ENCODE peak calls at places on chromosomes 7 and 10, in six cellular contexts. Y is Panc1; Z is CD4-positive, alpha-beta memory T cell; G is heart right ventricle; E is neural progenitor cell; R is naive thymus-derived CD4-positive, alpha-beta T cell. D is an unnamed sample. For H3K4me1, the result is how much of the 10 kb centered on the place peaks cover.

GRCh38 chr10:88913157-88913556 is 33.1 kb downstream of the STAMBPL1 start:
- DNase-seq in G (no peak), E (no peak), Z (no peak), Y (no peak), R (no peak), D (no peak)

GRCh38 chr10:48550071-48550691 is 54.7 kb downstream of the ARHGAP22 start:
- DNase-seq in G (no peak), Z (no peak), E (no peak), Y (no peak), R (no peak), D (no peak)

GRCh38 chr7:157775560-157776332 is 438.9 kb downstream of the DNAJB6 start:
- DNase-seq in E (no peak), R (no peak), Z (no peak), Y (no peak), G (no peak), D (no peak)

GRCh38 chr10:133261726-133262325 is 14.8 kb downstream of the ADAM8 start:
- DNase-seq in Z (peak), Y (no peak), G (peak), E (peak), R (peak), D (peak)

GRCh38 chr10:3460420-3461128 is 288.0 kb upstream of the PITRM1 start:
- DNase-seq in Y (no peak), Z (no peak), G (no peak), E (no peak), R (no peak), D (no peak)

GRCh38 chr7:19690736-19691135 is 18.1 kb downstream of the POLR1F start:
- DNase-seq in Y (no peak), R (no peak), G (no peak), E (no peak), Z (no peak), D (no peak)

GRCh38 chr7:26538216-26538615 is 246.6 kb downstream of the SNX10 start:
- DNase-seq in Z (no peak), R (no peak), G (no peak), Y (no peak), E (no peak), D (no peak)

GRCh38 chr10:661891-662605 is 27.4 kb downstream of the DIP2C start:
- DNase-seq in R (no peak), G (no peak), E (peak), Z (no peak), Y (no peak), D (no peak)

GRCh38 chr10:70331486-70332268 is 47.9 kb upstream of the NPFFR1 start:
- DNase-seq in Y (peak), E (no peak), G (peak), Z (peak), R (no peak), D (no peak)

GRCh38 chr7:126495001-126495400 is 757.7 kb downstream of the GRM8 start:
- DNase-seq in Z (no peak), Y (no peak), R (no peak), E (no peak), G (no peak), D (no peak)

GRCh38 chr7:77199008-77199966 is at the start of gene FGL2:
- DNase-seq in Y (no peak), Z (peak), R (peak), E (peak), G (peak), D (peak)

GRCh38 chr7:143492799-143493568 is 15.3 kb downstream of the TAS2R41 start:
- DNase-seq in Y (no peak), Z (no peak), R (no peak), G (no peak), E (no peak), D (no peak)

GRCh38 chr10:72337039-72337629 is 17.6 kb downstream of the DNAJB12 start:
- DNase-seq in R (peak), G (peak), Z (peak), E (peak), Y (no peak), D (peak)

GRCh38 chr10:10816453-10816852 is 201.2 kb upstream of the CELF2 start:
- DNase-seq in Y (no peak), G (no peak), R (no peak), E (no peak), Z (no peak), D (no peak)

GRCh38 chr7:142897691-142898090 is 12.1 kb upstream of the TRPV6 start:
- DNase-seq in E (no peak), G (no peak), Z (no peak), R (no peak), Y (no peak), D (no peak)

GRCh38 chr7:30301751-30302150 is 17.4 kb downstream of the ZNRF2 start:
- DNase-seq in G (no peak), E (peak), Y (no peak), Z (no peak), R (no peak), D (no peak)

GRCh38 chr7:36777855-36778254 is 53.6 kb upstream of the AOAH start:
- DNase-seq in Y (no peak), Z (no peak), G (no peak), E (no peak), R (peak), D (no peak)

GRCh38 chr10:50846753-50847152 is 38.7 kb downstream of the A1CF start:
- DNase-seq in Z (no peak), R (no peak), E (peak), Y (no peak), G (no peak), D (no peak)

GRCh38 chr10:1716839-1717238 is 20.5 kb downstream of the ADARB2 start:
- DNase-seq in E (no peak), G (no peak), Y (no peak), Z (no peak), R (no peak), D (no peak)

GRCh38 chr10:101011517-101012423 is 12.2 kb downstream of the LZTS2 start:
- DNase-seq in Z (no peak), G (no peak), R (no peak), E (peak), Y (no peak), D (no peak)

GRCh38 chr7:42070068-42070467 is 166.9 kb downstream of the GLI3 start:
- DNase-seq in Z (no peak), G (no peak), Y (no peak), R (no peak), E (no peak), D (no peak)

GRCh38 chr7:4712371-4713182 is 30.5 kb downstream of the FOXK1 start:
- DNase-seq in R (no peak), Y (peak), G (no peak), E (no peak), Z (no peak), D (no peak)

GRCh38 chr10:1403508-1404230 is 333.7 kb downstream of the ADARB2 start:
- DNase-seq in E (peak), Y (no peak), G (no peak), R (no peak), Z (no peak), D (no peak)

GRCh38 chr10:95356-96115 is 39.7 kb upstream of the ZMYND11 start:
- DNase-seq in Y (no peak), E (no peak), Z (no peak), R (no peak), G (no peak), D (no peak)

GRCh38 chr7:57868771-57869483 is 418.9 kb downstream of the ZNF716 start:
- DNase-seq in G (no peak), Y (no peak), R (no peak), Z (no peak), E (no peak), D (no peak)

GRCh38 chr10:110209926-110210662 is 2.7 kb downstream of the MXI1 start:
- DNase-seq in Y (no peak), G (peak), Z (no peak), R (peak), E (peak), D (peak)

GRCh38 chr7:45050198-45050597 is 38.6 kb downstream of the NACAD start:
- DNase-seq in E (no peak), Z (no peak), R (no peak), G (no peak), Y (no peak), D (no peak)

GRCh38 chr10:86545097-86545496 is 23.5 kb upstream of the WAPL start:
- DNase-seq in Z (no peak), G (no peak), R (no peak), Y (no peak), E (no peak), D (no peak)

GRCh38 chr10:4213441-4213840 is 428.4 kb upstream of the KLF6 start:
- DNase-seq in G (no peak), E (no peak), Y (no peak), R (no peak), Z (no peak), D (no peak)

GRCh38 chr10:113961261-113961938 is 82.3 kb upstream of the ADRB1 start:
- DNase-seq in Z (peak), G (no peak), Y (no peak), E (no peak), R (peak), D (peak)

GRCh38 chr7:882336-883028 is 6.1 kb downstream of the GET4 start:
- DNase-seq in Y (no peak), E (no peak), R (no peak), G (no peak), Z (no peak), D (no peak)

GRCh38 chr7:883029-884021 is 7.0 kb downstream of the GET4 start:
- DNase-seq in Z (no peak), E (no peak), G (peak), R (no peak), Y (no peak), D (no peak)

GRCh38 chr7:885261-885892 is 9.0 kb downstream of the GET4 start:
- DNase-seq in G (peak), Z (no peak), R (no peak), Y (no peak), E (no peak), D (no peak)

GRCh38 chr7:885893-886625 is 9.7 kb downstream of the GET4 start:
- DNase-seq in Z (no peak), G (peak), E (no peak), Y (no peak), R (no peak), D (no peak)

DNA sequence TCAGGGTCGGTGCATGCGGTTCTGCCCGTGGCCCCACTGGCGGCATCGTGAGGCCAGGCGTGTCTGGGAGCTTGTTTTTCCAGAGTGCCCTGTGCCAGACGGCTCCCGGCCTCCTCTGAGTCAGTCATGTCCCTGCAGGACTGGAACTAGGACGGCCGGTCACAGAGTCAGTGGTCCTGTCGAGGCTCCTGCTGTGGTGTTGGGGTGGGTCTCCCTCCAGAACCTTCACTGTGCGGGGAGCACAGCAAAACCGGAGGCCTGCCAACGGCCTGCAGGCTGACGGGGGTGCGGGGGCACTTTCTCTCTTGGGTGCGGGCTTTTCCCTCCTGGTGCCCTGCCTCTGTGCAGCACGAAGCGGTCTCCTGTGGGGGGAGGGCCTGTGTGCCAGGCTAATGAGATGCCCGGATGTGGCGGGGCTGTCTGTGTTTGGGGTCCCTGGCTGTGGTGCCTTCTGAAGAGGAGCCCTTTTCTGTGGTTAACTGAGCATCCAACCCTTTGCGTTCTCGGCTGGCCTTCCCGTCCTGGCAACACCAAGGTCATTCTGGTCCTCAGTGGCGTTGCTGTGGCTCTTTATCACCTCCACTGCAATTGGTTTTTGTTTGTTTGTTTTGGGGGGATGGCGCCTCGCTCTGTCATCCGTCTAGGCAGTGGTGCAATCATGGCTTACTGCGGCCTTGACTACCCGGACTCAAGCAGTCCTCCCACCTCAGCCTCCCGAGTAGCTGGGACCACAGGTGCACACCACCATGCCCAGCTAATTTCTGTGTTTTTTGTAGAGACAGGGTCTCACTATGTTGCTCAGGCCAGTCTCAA is 8.0 kb downstream of the GET4 start:
- DNase-seq in G (no peak), R (no peak), E (no peak), Y (no peak), Z (no peak), D (no peak)
- H3K4me1 ChIP-seq in G (under half), R (under half), E (under half), Y (under half), Z (under half), D (under half)

DNA sequence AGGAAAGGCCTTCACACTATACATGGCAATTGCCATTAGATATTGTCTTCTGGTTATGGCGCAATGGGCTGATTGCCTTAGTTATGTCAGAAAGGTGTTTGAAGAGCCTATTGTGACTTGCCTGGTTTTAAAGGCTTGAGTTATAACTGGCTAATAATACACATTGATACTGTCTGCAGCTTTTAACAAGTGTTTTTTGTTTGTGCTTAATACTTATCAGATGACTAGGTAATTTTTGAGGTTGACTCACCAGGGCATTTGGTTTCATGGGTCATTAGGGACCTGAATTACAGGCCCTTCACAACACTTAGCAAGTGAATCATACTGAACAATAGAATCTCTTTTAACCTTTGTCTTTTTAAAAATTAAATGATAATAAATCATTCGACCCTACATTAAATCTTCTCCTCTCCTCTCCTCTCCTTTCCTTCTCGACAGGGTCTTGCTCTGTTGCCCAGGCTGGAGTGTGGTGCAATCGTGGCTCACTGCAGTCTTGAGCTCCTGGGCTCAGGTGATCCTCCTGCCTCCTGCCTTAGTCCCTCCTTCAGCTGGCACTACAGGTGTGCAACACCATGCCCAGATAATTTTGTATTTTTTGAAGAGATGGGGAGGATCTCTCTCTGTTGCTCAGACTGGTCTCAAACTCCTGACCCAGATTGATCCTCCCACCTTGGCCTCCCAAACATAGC is 196.3 kb downstream of the JCAD start:
- DNase-seq in Z (no peak), Y (peak), G (no peak), R (no peak), E (no peak), D (no peak)
- H3K27ac ChIP-seq in Z (no peak), Y (peak), G (no peak), R (no peak), E (no peak), D (no peak)

DNA sequence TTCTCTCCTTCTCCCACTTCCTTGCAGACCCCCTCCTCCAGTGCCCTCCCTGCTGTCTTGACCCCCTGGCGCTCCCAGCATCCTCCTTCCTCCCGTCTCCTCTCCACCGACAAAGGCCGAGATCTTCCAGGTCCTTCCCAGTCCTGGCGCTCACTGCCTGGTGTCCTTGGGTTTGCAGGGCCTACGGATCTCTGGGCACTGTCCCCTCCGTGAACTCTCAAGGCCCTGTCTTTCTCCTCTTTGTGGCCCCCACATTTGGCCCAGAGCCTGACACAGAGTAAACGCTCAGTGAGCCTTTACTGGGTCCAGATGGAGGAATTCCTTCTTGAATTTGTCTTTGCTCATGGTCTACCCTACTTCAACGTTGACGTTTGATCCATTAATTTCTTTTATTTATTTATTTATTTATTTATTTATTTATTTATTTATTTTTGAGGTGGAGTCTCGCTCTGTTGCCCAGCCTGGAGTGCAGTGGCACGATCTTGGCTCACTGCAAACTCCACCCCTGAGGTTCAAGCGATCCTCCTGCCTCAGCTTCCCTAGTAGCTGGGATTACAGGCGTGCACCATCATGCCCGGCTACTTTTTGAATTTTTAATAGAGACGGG is 29.7 kb downstream of the TMEM270 start:
- DNase-seq in R (no peak), Y (no peak), G (no peak), E (no peak), Z (no peak), D (no peak)
- H3K4me1 ChIP-seq in R (under half), Y (under half), G (under half), E (under half), Z (under half), D (under half)

GRCh38 chr7:139733751-139734150 is 44.0 kb downstream of the HIPK2 start:
- DNase-seq in Z (no peak), E (no peak), G (no peak), R (no peak), Y (no peak), D (no peak)

GRCh38 chr7:139731802-139732470 is 45.9 kb downstream of the HIPK2 start:
- DNase-seq in Y (peak), G (peak), R (no peak), E (no peak), Z (no peak), D (no peak)

GRCh38 chr7:139730746-139731612 is 46.8 kb downstream of the HIPK2 start:
- DNase-seq in Y (no peak), E (peak), Z (peak), G (peak), R (peak), D (peak)

GRCh38 chr7:139734395-139734794 is 43.4 kb downstream of the HIPK2 start:
- DNase-seq in R (no peak), E (no peak), Y (peak), G (no peak), Z (no peak), D (no peak)

GRCh38 chr7:139732471-139733167 is 45.2 kb downstream of the HIPK2 start:
- DNase-seq in R (no peak), E (no peak), Z (no peak), G (no peak), Y (no peak), D (no peak)
- H3K27ac ChIP-seq in R (no peak), E (no peak), Z (no peak), G (peak), Y (peak), D (no peak)

DNA sequence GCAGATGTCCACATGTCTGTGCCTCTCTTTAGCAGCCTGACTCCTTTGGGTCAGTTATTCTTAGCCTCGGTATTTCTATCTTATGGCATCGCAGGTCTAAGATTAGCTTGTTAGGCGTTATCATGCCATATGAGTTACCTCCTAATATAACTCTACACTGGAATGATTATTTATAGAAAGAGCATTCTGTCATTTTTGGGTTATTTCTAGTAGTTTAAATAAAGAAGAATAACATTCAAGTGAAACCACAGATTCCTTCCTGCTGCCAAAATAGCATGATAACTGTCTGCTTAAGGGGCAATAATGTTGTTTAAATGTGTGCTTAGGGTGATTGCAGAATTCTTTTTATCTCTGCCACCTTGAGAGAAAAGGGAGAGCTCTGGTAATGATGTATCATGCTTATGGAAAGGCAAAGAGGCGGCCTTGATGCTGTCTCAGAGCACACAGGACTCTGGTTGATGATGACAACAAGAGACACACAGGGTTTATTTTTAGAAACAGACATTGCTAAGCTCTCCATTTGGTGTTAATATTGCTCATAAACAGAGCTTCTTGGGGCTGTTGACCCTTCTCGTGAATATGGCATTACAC is 10.4 kb downstream of the HDAC9 start:
- DNase-seq in Y (no peak), G (no peak), R (no peak), Z (no peak), E (no peak), D (no peak)
- H3K4me1 ChIP-seq in Y (under half), G (under half), R (under half), Z (under half), E (under half), D (under half)